ENCODE peak calls at places on chromosomes 7 and 10, in five cellular contexts. C is NCI-H460; X is T-helper 9 cell; J is activated CD8-positive, alpha-beta T cell treated with anti-CD3 and anti-CD28 coated beads, Interleukin-2, amount 10 ng/mL, durations not matched to agents 7 days and 5 days; G is stimulated activated CD4-positive, alpha-beta T cell treated with anti-CD3 and anti-CD28 coated beads, Interleukin-12 subunit alpha, Interleukin-12 subunit beta, amount 100 ng/mL, for 48 hours. A is an unnamed sample.

GRCh38 chr7:11343818-11344413 is 370.2 kb downstream of the PHF14 start:
- DNase-seq in C (peak; percentile 59), X (no peak), J (no peak), G (no peak), A (no peak)

GRCh38 chr7:45574521-45575500 is 643 bp downstream of the ADCY1 start:
- DNase-seq in C (peak; percentile 34), X (no peak), J (no peak), G (peak; percentile 3), A (no peak)

GRCh38 chr10:72935358-72935757 is 19.2 kb downstream of the PLA2G12B start:
- DNase-seq in C (no peak), X (no peak), J (no peak), G (no peak), A (no peak)

GRCh38 chr7:14734839-14735321 is 167.7 kb downstream of the DGKB start:
- DNase-seq in C (peak; percentile 5), X (no peak), J (no peak), G (no peak), A (no peak)

GRCh38 chr10:124110882-124111281 is 17.5 kb upstream of the CHST15 start:
- DNase-seq in C (no peak), X (no peak), J (no peak), G (no peak), A (no peak)

GRCh38 chr10:4174197-4174596 is 389.2 kb upstream of the KLF6 start:
- DNase-seq in C (peak; percentile 11), X (no peak), J (no peak), G (no peak), A (no peak)

GRCh38 chr10:100743626-100744135 is 1.7 kb upstream of the PAX2 start:
- DNase-seq in C (peak; percentile 70), X (peak; percentile 28), J (peak; percentile 68), G (no peak), A (peak; percentile 39)

GRCh38 chr10:7410306-7410799 is 481 bp downstream of the SFMBT2 start:
- DNase-seq in C (no peak), X (peak; percentile 6), J (peak; percentile 43), G (no peak), A (peak; percentile 28)

GRCh38 chr10:25294032-25294926 is 119.5 kb downstream of the GPR158 start:
- DNase-seq in C (no peak), X (no peak), J (no peak), G (no peak), A (no peak)

GRCh38 chr7:83947260-83947659 is 247.3 kb downstream of the SEMA3A start:
- DNase-seq in C (peak; percentile 29), X (no peak), J (no peak), G (no peak), A (no peak)

GRCh38 chr7:1646957-1647891 is 22.9 kb upstream of the ELFN1 start:
- DNase-seq in C (no peak), X (no peak), J (no peak), G (no peak), A (no peak)

GRCh38 chr7:138727336-138728099 is 26.4 kb upstream of the SVOPL start:
- DNase-seq in C (no peak), X (no peak), J (no peak), G (no peak), A (no peak)

GRCh38 chr10:83612050-83612449 is 527.3 kb upstream of the GHITM start:
- DNase-seq in C (no peak), X (no peak), J (no peak), G (no peak), A (no peak)

GRCh38 chr7:48274662-48275061 is 103.4 kb downstream of the ABCA13 start:
- DNase-seq in C (no peak), X (no peak), J (no peak), G (no peak), A (no peak)

GRCh38 chr7:157253850-157254249 is 83.0 kb upstream of the DNAJB6 start:
- DNase-seq in C (peak; percentile 82), X (no peak), J (no peak), G (no peak), A (no peak)

GRCh38 chr10:86372785-86373239 is 6.2 kb upstream of the GRID1 start:
- DNase-seq in C (no peak), X (no peak), J (no peak), G (no peak), A (no peak)

GRCh38 chr10:61830072-61830845 is 71.2 kb upstream of the ARID5B start:
- DNase-seq in C (no peak), X (no peak), J (no peak), G (no peak), A (no peak)

GRCh38 chr10:15262036-15262713 is 93.7 kb upstream of the NMT2 start:
- DNase-seq in C (peak; percentile 1), X (no peak), J (no peak), G (no peak), A (no peak)

GRCh38 chr10:34729619-34730018 is 85.5 kb downstream of the PARD3 start:
- DNase-seq in C (no peak), X (no peak), J (no peak), G (no peak), A (no peak)

GRCh38 chr7:16668978-16669377 is 23.0 kb downstream of the BZW2 start:
- DNase-seq in C (no peak), X (no peak), J (no peak), G (no peak), A (no peak)

GRCh38 chr10:127614484-127614883 is 65.4 kb downstream of the NPS start:
- DNase-seq in C (no peak), X (no peak), J (no peak), G (no peak), A (no peak)

GRCh38 chr7:69412331-69413146 is 185.7 kb upstream of the AUTS2 start:
- DNase-seq in C (peak; percentile 91), X (no peak), J (peak; percentile 41), G (no peak), A (peak; percentile 18)

GRCh38 chr10:78336402-78336791 is 302.7 kb downstream of the RPS24 start:
- DNase-seq in C (no peak), X (no peak), J (no peak), G (no peak), A (no peak)

GRCh38 chr10:27746364-27747095 is 911 bp upstream of the MKX start:
- DNase-seq in C (no peak), X (no peak), J (no peak), G (peak; percentile 23), A (no peak)

GRCh38 chr10:21014141-21014540 is 117.0 kb upstream of the NEBL start:
- DNase-seq in C (no peak), X (no peak), J (no peak), G (no peak), A (no peak)

GRCh38 chr10:125840955-125841354 is 17.6 kb downstream of the BCCIP start:
- DNase-seq in C (no peak), X (no peak), J (no peak), G (no peak), A (no peak)

GRCh38 chr7:71145906-71146901 is 14.3 kb downstream of the GALNT17 start:
- DNase-seq in C (no peak), X (no peak), J (no peak), G (no peak), A (no peak)

GRCh38 chr10:35992107-35992506 is 350.0 kb upstream of the FZD8 start:
- DNase-seq in C (no peak), X (no peak), J (no peak), G (no peak), A (no peak)

GRCh38 chr10:32112055-32112454 is 55.8 kb upstream of the KIF5B start:
- DNase-seq in C (peak; percentile 46), X (no peak), J (no peak), G (no peak), A (no peak)

GRCh38 chr7:1498370-1499305 is 5.6 kb downstream of the INTS1 start:
- DNase-seq in C (no peak), X (no peak), J (no peak), G (no peak), A (no peak)

GRCh38 chr10:122163182-122164027 is 107.7 kb upstream of the BTBD16 start:
- DNase-seq in C (no peak), X (no peak), J (no peak), G (no peak), A (no peak)

GRCh38 chr7:45978010-45978681 is 57.1 kb upstream of the IGFBP3 start:
- DNase-seq in C (peak; percentile 91), X (no peak), J (no peak), G (peak; percentile 1), A (no peak)

GRCh38 chr7:100400656-100401055 is 27.4 kb downstream of the PILRA start:
- DNase-seq in C (no peak), X (no peak), J (peak; percentile 38), G (no peak), A (no peak)